ENCODE peak calls at places on chromosome 22, in seven cellular contexts. One of them, this sample, is unnamed.

GRCh38 chr22:27782065-27782464 is 19.5 kb downstream of the MN1 start:
- DNase-seq in COR-L47: no peak
- DNase-seq in stimulated activated naive CD4-positive, alpha-beta T cell: no peak
- DNase-seq in M059J: no peak
- DNase-seq in fibroblast of villous mesenchyme: no peak
- DNase-seq in stimulated activated CD4-positive, alpha-beta T cell treated with anti-CD3 and anti-CD28 coated beads, Interleukin-2, amount 100 ng/mL, for 24 hours: no peak
- DNase-seq in left ventricle myocardium inferior: peak
- DNase-seq in this sample: no peak

GRCh38 chr22:19292262-19293230 is 1.0 kb upstream of the CLTCL1 start:
- DNase-seq in M059J: no peak
- DNase-seq in stimulated activated naive CD4-positive, alpha-beta T cell: no peak
- DNase-seq in stimulated activated CD4-positive, alpha-beta T cell treated with anti-CD3 and anti-CD28 coated beads, Interleukin-2, amount 100 ng/mL, for 24 hours: no peak
- DNase-seq in COR-L47: peak
- DNase-seq in left ventricle myocardium inferior: peak
- DNase-seq in fibroblast of villous mesenchyme: peak
- DNase-seq in this sample: peak

GRCh38 chr22:27800250-27801131 is 1.1 kb downstream of the MN1 start:
- DNase-seq in COR-L47: peak
- DNase-seq in stimulated activated naive CD4-positive, alpha-beta T cell: no peak
- DNase-seq in stimulated activated CD4-positive, alpha-beta T cell treated with anti-CD3 and anti-CD28 coated beads, Interleukin-2, amount 100 ng/mL, for 24 hours: no peak
- DNase-seq in M059J: peak
- DNase-seq in left ventricle myocardium inferior: peak
- DNase-seq in fibroblast of villous mesenchyme: no peak
- DNase-seq in this sample: peak

GRCh38 chr22:43002198-43002577 is 12.8 kb downstream of the PACSIN2 start:
- DNase-seq in left ventricle myocardium inferior: no peak
- DNase-seq in stimulated activated CD4-positive, alpha-beta T cell treated with anti-CD3 and anti-CD28 coated beads, Interleukin-2, amount 100 ng/mL, for 24 hours: no peak
- DNase-seq in COR-L47: no peak
- DNase-seq in fibroblast of villous mesenchyme: peak
- DNase-seq in M059J: peak
- DNase-seq in stimulated activated naive CD4-positive, alpha-beta T cell: no peak
- DNase-seq in this sample: peak

GRCh38 chr22:29079218-29079901 is 6.5 kb downstream of the KREMEN1 start:
- DNase-seq in fibroblast of villous mesenchyme: no peak
- DNase-seq in COR-L47: peak
- DNase-seq in stimulated activated CD4-positive, alpha-beta T cell treated with anti-CD3 and anti-CD28 coated beads, Interleukin-2, amount 100 ng/mL, for 24 hours: no peak
- DNase-seq in M059J: peak
- DNase-seq in stimulated activated naive CD4-positive, alpha-beta T cell: no peak
- DNase-seq in left ventricle myocardium inferior: no peak
- DNase-seq in this sample: no peak

GRCh38 chr22:47190276-47190956 is 428.0 kb downstream of the TBC1D22A start:
- DNase-seq in left ventricle myocardium inferior: no peak
- DNase-seq in M059J: no peak
- DNase-seq in COR-L47: no peak
- DNase-seq in stimulated activated naive CD4-positive, alpha-beta T cell: no peak
- DNase-seq in fibroblast of villous mesenchyme: no peak
- DNase-seq in stimulated activated CD4-positive, alpha-beta T cell treated with anti-CD3 and anti-CD28 coated beads, Interleukin-2, amount 100 ng/mL, for 24 hours: no peak
- DNase-seq in this sample: no peak

GRCh38 chr22:36981247-36981775 is 37.9 kb downstream of the TST start:
- DNase-seq in COR-L47: no peak
- DNase-seq in left ventricle myocardium inferior: no peak
- DNase-seq in M059J: no peak
- DNase-seq in stimulated activated CD4-positive, alpha-beta T cell treated with anti-CD3 and anti-CD28 coated beads, Interleukin-2, amount 100 ng/mL, for 24 hours: no peak
- DNase-seq in fibroblast of villous mesenchyme: no peak
- DNase-seq in stimulated activated naive CD4-positive, alpha-beta T cell: no peak
- DNase-seq in this sample: no peak

GRCh38 chr22:45101828-45102227 is 61.9 kb upstream of the NUP50 start:
- DNase-seq in fibroblast of villous mesenchyme: peak
- DNase-seq in stimulated activated CD4-positive, alpha-beta T cell treated with anti-CD3 and anti-CD28 coated beads, Interleukin-2, amount 100 ng/mL, for 24 hours: peak
- DNase-seq in COR-L47: peak
- DNase-seq in left ventricle myocardium inferior: peak
- DNase-seq in stimulated activated naive CD4-positive, alpha-beta T cell: peak
- DNase-seq in M059J: peak
- DNase-seq in this sample: peak

GRCh38 chr22:24801906-24802504 is 4.0 kb upstream of the SGSM1 start:
- DNase-seq in M059J: no peak
- DNase-seq in COR-L47: no peak
- DNase-seq in stimulated activated CD4-positive, alpha-beta T cell treated with anti-CD3 and anti-CD28 coated beads, Interleukin-2, amount 100 ng/mL, for 24 hours: peak
- DNase-seq in left ventricle myocardium inferior: no peak
- DNase-seq in stimulated activated naive CD4-positive, alpha-beta T cell: no peak
- DNase-seq in fibroblast of villous mesenchyme: no peak
- DNase-seq in this sample: no peak

GRCh38 chr22:37635157-37635556 is 4.3 kb upstream of the SH3BP1 start:
- DNase-seq in M059J: no peak
- DNase-seq in fibroblast of villous mesenchyme: no peak
- DNase-seq in COR-L47: no peak
- DNase-seq in stimulated activated naive CD4-positive, alpha-beta T cell: no peak
- DNase-seq in stimulated activated CD4-positive, alpha-beta T cell treated with anti-CD3 and anti-CD28 coated beads, Interleukin-2, amount 100 ng/mL, for 24 hours: no peak
- DNase-seq in left ventricle myocardium inferior: no peak
- DNase-seq in this sample: no peak

GRCh38 chr22:39469681-39470461 is 13.1 kb downstream of the MGAT3 start:
- DNase-seq in COR-L47: no peak
- DNase-seq in M059J: no peak
- DNase-seq in left ventricle myocardium inferior: no peak
- DNase-seq in stimulated activated naive CD4-positive, alpha-beta T cell: no peak
- DNase-seq in stimulated activated CD4-positive, alpha-beta T cell treated with anti-CD3 and anti-CD28 coated beads, Interleukin-2, amount 100 ng/mL, for 24 hours: no peak
- DNase-seq in fibroblast of villous mesenchyme: no peak
- DNase-seq in this sample: no peak

GRCh38 chr22:49934144-49934890 is 15.9 kb downstream of the CRELD2 start:
- DNase-seq in left ventricle myocardium inferior: peak
- DNase-seq in fibroblast of villous mesenchyme: peak
- DNase-seq in stimulated activated naive CD4-positive, alpha-beta T cell: no peak
- DNase-seq in stimulated activated CD4-positive, alpha-beta T cell treated with anti-CD3 and anti-CD28 coated beads, Interleukin-2, amount 100 ng/mL, for 24 hours: peak
- DNase-seq in COR-L47: no peak
- DNase-seq in M059J: peak
- DNase-seq in this sample: peak

GRCh38 chr22:20720692-20721408 is 53.1 kb upstream of the SERPIND1 start:
- DNase-seq in fibroblast of villous mesenchyme: no peak
- DNase-seq in stimulated activated CD4-positive, alpha-beta T cell treated with anti-CD3 and anti-CD28 coated beads, Interleukin-2, amount 100 ng/mL, for 24 hours: no peak
- DNase-seq in left ventricle myocardium inferior: no peak
- DNase-seq in M059J: no peak
- DNase-seq in stimulated activated naive CD4-positive, alpha-beta T cell: no peak
- DNase-seq in COR-L47: no peak
- DNase-seq in this sample: no peak

GRCh38 chr22:42752912-42753311 is 32.2 kb upstream of the A4GALT start:
- DNase-seq in COR-L47: no peak
- DNase-seq in left ventricle myocardium inferior: no peak
- DNase-seq in fibroblast of villous mesenchyme: no peak
- DNase-seq in stimulated activated CD4-positive, alpha-beta T cell treated with anti-CD3 and anti-CD28 coated beads, Interleukin-2, amount 100 ng/mL, for 24 hours: no peak
- DNase-seq in stimulated activated naive CD4-positive, alpha-beta T cell: no peak
- DNase-seq in M059J: no peak
- DNase-seq in this sample: no peak

GRCh38 chr22:39138357-39138997 is 14.0 kb downstream of the CBX7 start:
- DNase-seq in left ventricle myocardium inferior: no peak
- DNase-seq in fibroblast of villous mesenchyme: no peak
- DNase-seq in M059J: no peak
- DNase-seq in stimulated activated CD4-positive, alpha-beta T cell treated with anti-CD3 and anti-CD28 coated beads, Interleukin-2, amount 100 ng/mL, for 24 hours: no peak
- DNase-seq in stimulated activated naive CD4-positive, alpha-beta T cell: no peak
- DNase-seq in COR-L47: no peak
- DNase-seq in this sample: no peak

GRCh38 chr22:19035474-19036228 is 86.6 kb downstream of the DGCR2 start:
- DNase-seq in stimulated activated CD4-positive, alpha-beta T cell treated with anti-CD3 and anti-CD28 coated beads, Interleukin-2, amount 100 ng/mL, for 24 hours: no peak
- DNase-seq in fibroblast of villous mesenchyme: peak
- DNase-seq in left ventricle myocardium inferior: no peak
- DNase-seq in COR-L47: no peak
- DNase-seq in M059J: peak
- DNase-seq in stimulated activated naive CD4-positive, alpha-beta T cell: no peak
- DNase-seq in this sample: no peak